ENCODE peak calls at places on chromosomes 5 and 9, in five cellular contexts. One of them, this sample, is unnamed.

GRCh38 chr5:180832638-180833068 is 28.4 kb downstream of the ZFP62 start:
- DNase-seq in kidney epithelial cell: no peak
- DNase-seq in choroid plexus epithelial cell: no peak
- DNase-seq in body of pancreas: no peak
- DNase-seq in adrenal gland: no peak
- DNase-seq in this sample: no peak

GRCh38 chr9:122377241-122378164 is 6.7 kb downstream of the PTGS1 start:
- DNase-seq in kidney epithelial cell: no peak
- DNase-seq in choroid plexus epithelial cell: peak
- DNase-seq in body of pancreas: no peak
- DNase-seq in adrenal gland: no peak
- DNase-seq in this sample: no peak

GRCh38 chr5:176780071-176780850 is 30.1 kb upstream of the UNC5A start:
- DNase-seq in kidney epithelial cell: no peak
- DNase-seq in choroid plexus epithelial cell: no peak
- DNase-seq in body of pancreas: no peak
- DNase-seq in adrenal gland: no peak
- DNase-seq in this sample: no peak

GRCh38 chr5:163165277-163165676 is 272.1 kb upstream of the CCNG1 start:
- DNase-seq in kidney epithelial cell: no peak
- DNase-seq in choroid plexus epithelial cell: no peak
- DNase-seq in body of pancreas: no peak
- DNase-seq in adrenal gland: no peak
- DNase-seq in this sample: no peak

GRCh38 chr5:32155211-32155610 is 18.9 kb downstream of the GOLPH3 start:
- DNase-seq in kidney epithelial cell: no peak
- DNase-seq in choroid plexus epithelial cell: no peak
- DNase-seq in body of pancreas: no peak
- DNase-seq in adrenal gland: no peak
- DNase-seq in this sample: no peak

GRCh38 chr5:172777381-172778222 is 6.6 kb upstream of the DUSP1 start:
- DNase-seq in kidney epithelial cell: no peak
- DNase-seq in choroid plexus epithelial cell: peak
- DNase-seq in body of pancreas: peak
- DNase-seq in adrenal gland: peak
- DNase-seq in this sample: peak

GRCh38 chr5:30764704-30765103 is 428.8 kb upstream of the CDH6 start:
- DNase-seq in kidney epithelial cell: no peak
- DNase-seq in choroid plexus epithelial cell: peak
- DNase-seq in body of pancreas: no peak
- DNase-seq in adrenal gland: no peak
- DNase-seq in this sample: no peak

GRCh38 chr5:153496835-153497234 is 6.4 kb downstream of the GRIA1 start:
- DNase-seq in kidney epithelial cell: no peak
- DNase-seq in choroid plexus epithelial cell: peak
- DNase-seq in body of pancreas: no peak
- DNase-seq in adrenal gland: peak
- DNase-seq in this sample: no peak

GRCh38 chr5:174645677-174646076 is 78.7 kb upstream of the MSX2 start:
- DNase-seq in kidney epithelial cell: no peak
- DNase-seq in choroid plexus epithelial cell: no peak
- DNase-seq in body of pancreas: no peak
- DNase-seq in adrenal gland: no peak
- DNase-seq in this sample: no peak

GRCh38 chr9:20300430-20301115 is 321.7 kb downstream of the MLLT3 start:
- DNase-seq in kidney epithelial cell: no peak
- DNase-seq in choroid plexus epithelial cell: no peak
- DNase-seq in body of pancreas: no peak
- DNase-seq in adrenal gland: no peak
- DNase-seq in this sample: no peak

GRCh38 chr5:116377276-116378006 is 197.2 kb downstream of the SEMA6A start:
- DNase-seq in kidney epithelial cell: no peak
- DNase-seq in choroid plexus epithelial cell: no peak
- DNase-seq in body of pancreas: no peak
- DNase-seq in adrenal gland: no peak
- DNase-seq in this sample: no peak

GRCh38 chr5:74028406-74028805 is 402.4 kb downstream of the ARHGEF28 start:
- DNase-seq in kidney epithelial cell: peak
- DNase-seq in choroid plexus epithelial cell: no peak
- DNase-seq in body of pancreas: no peak
- DNase-seq in adrenal gland: no peak
- DNase-seq in this sample: no peak

GRCh38 chr9:127277770-127278169 is 13.2 kb downstream of the GARNL3 start:
- DNase-seq in kidney epithelial cell: no peak
- DNase-seq in choroid plexus epithelial cell: no peak
- DNase-seq in body of pancreas: no peak
- DNase-seq in adrenal gland: no peak
- DNase-seq in this sample: no peak

GRCh38 chr9:36431078-36431477 is 31.0 kb upstream of the RNF38 start:
- DNase-seq in kidney epithelial cell: no peak
- DNase-seq in choroid plexus epithelial cell: no peak
- DNase-seq in body of pancreas: no peak
- DNase-seq in adrenal gland: no peak
- DNase-seq in this sample: no peak

GRCh38 chr9:28073278-28073677 is 500.0 kb upstream of the C9orf72 start:
- DNase-seq in kidney epithelial cell: peak
- DNase-seq in choroid plexus epithelial cell: peak
- DNase-seq in body of pancreas: peak
- DNase-seq in adrenal gland: peak
- DNase-seq in this sample: no peak

GRCh38 chr9:81801190-81801589 is 111.8 kb upstream of the TLE1 start:
- DNase-seq in kidney epithelial cell: no peak
- DNase-seq in choroid plexus epithelial cell: no peak
- DNase-seq in body of pancreas: no peak
- DNase-seq in adrenal gland: peak
- DNase-seq in this sample: no peak

GRCh38 chr5:72255237-72255636 is 64.8 kb downstream of the MRPS27 start:
- DNase-seq in kidney epithelial cell: no peak
- DNase-seq in choroid plexus epithelial cell: no peak
- DNase-seq in body of pancreas: no peak
- DNase-seq in adrenal gland: no peak
- DNase-seq in this sample: no peak

GRCh38 chr9:93587284-93587650 is 10.9 kb downstream of the PHF2 start:
- DNase-seq in kidney epithelial cell: no peak
- DNase-seq in choroid plexus epithelial cell: no peak
- DNase-seq in body of pancreas: no peak
- DNase-seq in adrenal gland: peak
- DNase-seq in this sample: no peak

GRCh38 chr5:143065185-143065584 is 295.0 kb downstream of the ARHGAP26 start:
- DNase-seq in kidney epithelial cell: no peak
- DNase-seq in choroid plexus epithelial cell: peak
- DNase-seq in body of pancreas: no peak
- DNase-seq in adrenal gland: no peak
- DNase-seq in this sample: no peak

GRCh38 chr5:177498013-177498847 is 826 bp upstream of the PDLIM7 start:
- DNase-seq in kidney epithelial cell: no peak
- DNase-seq in choroid plexus epithelial cell: peak
- DNase-seq in body of pancreas: peak
- DNase-seq in adrenal gland: peak
- DNase-seq in this sample: no peak

GRCh38 chr9:14365667-14366066 is 51.7 kb upstream of the NFIB start:
- DNase-seq in kidney epithelial cell: no peak
- DNase-seq in choroid plexus epithelial cell: no peak
- DNase-seq in body of pancreas: no peak
- DNase-seq in adrenal gland: no peak
- DNase-seq in this sample: no peak

GRCh38 chr5:135740475-135740874 is 94.0 kb upstream of the SLC25A48 start:
- DNase-seq in kidney epithelial cell: no peak
- DNase-seq in choroid plexus epithelial cell: no peak
- DNase-seq in body of pancreas: no peak
- DNase-seq in adrenal gland: no peak
- DNase-seq in this sample: no peak

GRCh38 chr9:34964458-34964857 is 6.4 kb downstream of the PHF24 start:
- DNase-seq in kidney epithelial cell: no peak
- DNase-seq in choroid plexus epithelial cell: no peak
- DNase-seq in body of pancreas: no peak
- DNase-seq in adrenal gland: no peak
- DNase-seq in this sample: no peak

GRCh38 chr9:682633-683508 is 158.6 kb upstream of the DMRT1 start:
- DNase-seq in kidney epithelial cell: no peak
- DNase-seq in choroid plexus epithelial cell: peak
- DNase-seq in body of pancreas: peak
- DNase-seq in adrenal gland: no peak
- DNase-seq in this sample: no peak

GRCh38 chr5:618450-618849 is 6.3 kb downstream of the CEP72 start:
- DNase-seq in kidney epithelial cell: no peak
- DNase-seq in choroid plexus epithelial cell: no peak
- DNase-seq in body of pancreas: no peak
- DNase-seq in adrenal gland: no peak
- DNase-seq in this sample: no peak

GRCh38 chr9:77457916-77458592 is 190.1 kb downstream of the GNA14 start:
- DNase-seq in kidney epithelial cell: no peak
- DNase-seq in choroid plexus epithelial cell: peak
- DNase-seq in body of pancreas: peak
- DNase-seq in adrenal gland: peak
- DNase-seq in this sample: peak

GRCh38 chr9:96686638-96687335 is 31.7 kb upstream of the PRXL2C start:
- DNase-seq in kidney epithelial cell: peak
- DNase-seq in choroid plexus epithelial cell: peak
- DNase-seq in body of pancreas: peak
- DNase-seq in adrenal gland: peak
- DNase-seq in this sample: peak

GRCh38 chr9:72871685-72872084 is 81.2 kb downstream of the ALDH1A1 start:
- DNase-seq in kidney epithelial cell: no peak
- DNase-seq in choroid plexus epithelial cell: peak
- DNase-seq in body of pancreas: no peak
- DNase-seq in adrenal gland: no peak
- DNase-seq in this sample: no peak
- H3K4me3 ChIP-seq in kidney epithelial cell: no peak
- H3K4me3 ChIP-seq in choroid plexus epithelial cell: peak
- H3K4me3 ChIP-seq in body of pancreas: no peak
- H3K4me3 ChIP-seq in adrenal gland: no peak
- H3K4me3 ChIP-seq in this sample: no peak

DNA sequence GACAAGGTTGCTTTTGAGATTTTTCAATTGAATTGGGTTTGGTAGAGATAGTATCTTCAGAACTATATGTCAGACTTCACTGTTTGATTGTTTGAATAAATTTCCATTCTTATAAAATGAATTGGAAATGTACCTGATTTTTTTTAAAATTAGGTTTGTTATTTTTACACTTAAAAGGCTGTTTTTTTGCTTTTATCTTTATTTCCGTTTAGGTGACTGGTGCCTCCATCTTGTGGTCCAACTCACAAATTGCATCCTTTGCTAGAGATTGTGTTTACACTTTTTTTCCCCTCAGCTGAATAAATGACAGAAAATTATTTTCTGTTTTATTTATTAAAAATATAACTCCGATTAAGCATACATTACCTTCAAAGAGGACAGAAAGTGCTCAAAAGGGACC is 15.6 kb downstream of the NDUFAF2 start:
- DNase-seq in kidney epithelial cell: no peak
- DNase-seq in choroid plexus epithelial cell: peak
- DNase-seq in body of pancreas: no peak
- DNase-seq in adrenal gland: no peak
- DNase-seq in this sample: no peak
- TF ChIP-seq CTCF in kidney epithelial cell: peak
- TF ChIP-seq CTCF in choroid plexus epithelial cell: peak
- TF ChIP-seq CTCF in body of pancreas: peak
- TF ChIP-seq CTCF in adrenal gland: no peak
- TF ChIP-seq CTCF in this sample: peak

DNA sequence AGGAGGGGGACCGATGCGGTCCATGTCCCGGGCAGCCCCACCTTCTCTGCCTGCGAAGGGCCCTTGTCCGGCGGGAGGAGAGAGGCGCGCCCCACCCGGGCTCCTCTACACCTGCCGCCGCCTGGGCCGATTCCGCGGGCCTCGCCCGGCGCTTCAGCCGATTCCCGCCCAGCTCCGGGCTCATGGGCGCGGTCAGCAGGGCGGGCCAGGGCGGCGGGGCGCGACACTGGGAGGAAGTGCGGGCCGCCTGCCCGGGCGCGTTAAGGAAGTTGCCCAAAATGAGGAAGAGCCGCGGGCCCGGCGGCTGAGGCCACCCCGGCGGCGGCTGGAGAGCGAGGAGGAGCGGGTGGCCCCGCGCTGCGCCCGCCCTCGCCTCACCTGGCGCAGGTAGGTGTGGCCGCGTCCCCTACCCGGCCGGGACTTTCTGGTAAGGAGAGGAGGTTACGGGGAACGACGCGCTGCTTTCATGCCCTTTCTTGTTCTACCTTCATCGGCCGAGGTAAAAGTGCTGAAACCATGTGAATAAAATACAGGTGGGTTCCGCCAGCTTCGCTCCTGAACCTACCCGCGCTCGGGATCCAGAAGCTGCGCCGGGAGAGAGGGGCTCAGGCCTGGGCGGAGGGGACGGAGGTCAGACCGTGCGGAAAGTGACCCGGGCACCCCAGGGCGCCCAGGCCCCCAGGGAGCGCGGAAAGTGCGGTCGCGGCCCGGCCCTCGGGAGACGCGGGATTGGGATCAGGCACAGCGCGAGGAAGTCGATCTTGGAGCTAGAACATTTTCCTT is at the start of gene SYK:
- DNase-seq in kidney epithelial cell: no peak
- DNase-seq in choroid plexus epithelial cell: no peak
- DNase-seq in body of pancreas: peak
- DNase-seq in adrenal gland: peak
- DNase-seq in this sample: peak
- H3K4me3 ChIP-seq in kidney epithelial cell: peak
- H3K4me3 ChIP-seq in choroid plexus epithelial cell: no peak
- H3K4me3 ChIP-seq in body of pancreas: peak
- H3K4me3 ChIP-seq in adrenal gland: no peak
- H3K4me3 ChIP-seq in this sample: peak

GRCh38 chr5:77015938-77016569 is 14.2 kb upstream of the AGGF1 start:
- DNase-seq in kidney epithelial cell: peak
- DNase-seq in choroid plexus epithelial cell: peak
- DNase-seq in body of pancreas: no peak
- DNase-seq in adrenal gland: no peak
- DNase-seq in this sample: peak
- TF ChIP-seq CTCF in kidney epithelial cell: peak
- TF ChIP-seq CTCF in choroid plexus epithelial cell: peak
- TF ChIP-seq CTCF in body of pancreas: peak
- TF ChIP-seq CTCF in adrenal gland: peak
- TF ChIP-seq CTCF in this sample: peak

DNA sequence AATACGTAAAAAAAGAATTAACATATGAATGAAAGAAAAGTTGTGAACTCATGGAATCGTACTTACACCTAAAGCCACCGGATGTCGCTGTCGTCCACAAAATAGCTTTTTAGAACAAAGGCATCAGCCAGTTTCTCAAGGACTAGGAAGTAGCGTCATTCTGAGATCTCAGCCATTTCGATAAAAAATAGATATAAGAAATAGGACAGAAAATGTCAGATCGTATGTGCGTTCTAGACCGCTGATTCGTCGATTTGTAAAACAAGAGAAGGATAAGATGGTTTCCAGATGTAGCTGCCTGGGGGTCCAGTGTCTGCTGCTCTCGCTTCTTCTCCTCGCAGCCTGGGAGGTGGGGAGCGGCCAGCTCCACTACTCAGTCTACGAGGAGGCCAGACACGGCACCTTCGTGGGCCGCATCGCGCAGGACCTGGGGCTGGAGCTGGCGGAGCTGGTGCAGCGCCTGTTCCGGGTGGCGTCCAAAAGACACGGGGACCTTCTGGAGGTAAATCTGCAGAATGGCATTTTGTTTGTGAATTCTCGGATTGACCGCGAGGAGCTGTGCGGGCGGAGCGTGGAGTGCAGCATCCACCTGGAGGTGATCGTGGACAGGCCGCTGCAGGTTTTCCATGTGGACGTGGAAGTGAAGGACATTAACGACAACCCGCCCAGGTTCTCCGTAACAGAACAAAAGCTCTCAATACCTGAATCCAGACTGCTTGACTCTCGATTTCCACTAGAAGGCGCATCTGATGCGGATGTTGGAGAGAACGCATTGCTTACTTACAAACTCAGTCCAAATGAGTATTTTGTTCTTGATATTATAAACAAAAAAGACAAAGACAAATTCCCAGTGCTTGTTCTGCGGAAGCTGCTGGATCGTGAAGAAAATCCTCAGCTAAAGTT is at the start of gene PCDHA10:
- DNase-seq in kidney epithelial cell: no peak
- DNase-seq in choroid plexus epithelial cell: no peak
- DNase-seq in body of pancreas: no peak
- DNase-seq in adrenal gland: no peak
- DNase-seq in this sample: no peak
- H3K4me3 ChIP-seq in kidney epithelial cell: no peak
- H3K4me3 ChIP-seq in choroid plexus epithelial cell: no peak
- H3K4me3 ChIP-seq in body of pancreas: no peak
- H3K4me3 ChIP-seq in adrenal gland: no peak
- H3K4me3 ChIP-seq in this sample: no peak